ENCODE peak calls at places on chromosomes 2 and 18, in eight cellular contexts. One of them, this sample, is unnamed.

GRCh38 chr2:111923271-111923670 is 24.9 kb downstream of the MERTK start:
- DNase-seq in cardiac muscle cell: peak; percentile 39
- DNase-seq in brain microvascular endothelial cell: no peak
- DNase-seq in OCI-LY7: no peak
- DNase-seq in left lung: no peak
- DNase-seq in colonic mucosa: no peak
- DNase-seq in endodermal cell: no peak
- DNase-seq in lower lobe of right lung: no peak
- DNase-seq in this sample: no peak

GRCh38 chr2:160612266-160612864 is 118.8 kb upstream of the RBMS1 start:
- DNase-seq in cardiac muscle cell: peak; percentile 36
- DNase-seq in brain microvascular endothelial cell: no peak
- DNase-seq in OCI-LY7: no peak
- DNase-seq in left lung: no peak
- DNase-seq in colonic mucosa: no peak
- DNase-seq in endodermal cell: no peak
- DNase-seq in lower lobe of right lung: no peak
- DNase-seq in this sample: no peak

GRCh38 chr2:38433607-38433975 is 56.5 kb upstream of the ATL2 start:
- DNase-seq in cardiac muscle cell: no peak
- DNase-seq in brain microvascular endothelial cell: no peak
- DNase-seq in OCI-LY7: no peak
- DNase-seq in left lung: no peak
- DNase-seq in colonic mucosa: no peak
- DNase-seq in endodermal cell: no peak
- DNase-seq in lower lobe of right lung: no peak
- DNase-seq in this sample: no peak

GRCh38 chr2:128654404-128654803 is 335.7 kb upstream of the HS6ST1 start:
- DNase-seq in cardiac muscle cell: no peak
- DNase-seq in brain microvascular endothelial cell: no peak
- DNase-seq in OCI-LY7: peak; percentile 53
- DNase-seq in left lung: peak; percentile 63
- DNase-seq in colonic mucosa: no peak
- DNase-seq in endodermal cell: no peak
- DNase-seq in lower lobe of right lung: no peak
- DNase-seq in this sample: no peak

GRCh38 chr2:47205576-47206141 is 50.6 kb upstream of the STPG4 start:
- DNase-seq in cardiac muscle cell: peak; percentile 81
- DNase-seq in brain microvascular endothelial cell: no peak
- DNase-seq in OCI-LY7: no peak
- DNase-seq in left lung: no peak
- DNase-seq in colonic mucosa: no peak
- DNase-seq in endodermal cell: no peak
- DNase-seq in lower lobe of right lung: no peak
- DNase-seq in this sample: peak; percentile 74

GRCh38 chr2:44136186-44136585 is 32.5 kb upstream of the PPM1B start:
- DNase-seq in cardiac muscle cell: peak; percentile 18
- DNase-seq in brain microvascular endothelial cell: peak; percentile 52
- DNase-seq in OCI-LY7: no peak
- DNase-seq in left lung: no peak
- DNase-seq in colonic mucosa: no peak
- DNase-seq in endodermal cell: no peak
- DNase-seq in lower lobe of right lung: no peak
- DNase-seq in this sample: no peak

GRCh38 chr2:233075966-233076339 is 15.8 kb downstream of the INPP5D start:
- DNase-seq in cardiac muscle cell: no peak
- DNase-seq in brain microvascular endothelial cell: no peak
- DNase-seq in OCI-LY7: peak; percentile 93
- DNase-seq in left lung: no peak
- DNase-seq in colonic mucosa: no peak
- DNase-seq in endodermal cell: peak; percentile 65
- DNase-seq in lower lobe of right lung: no peak
- DNase-seq in this sample: no peak

GRCh38 chr2:63124209-63124608 is 73.6 kb downstream of the OTX1 start:
- DNase-seq in cardiac muscle cell: no peak
- DNase-seq in brain microvascular endothelial cell: no peak
- DNase-seq in OCI-LY7: no peak
- DNase-seq in left lung: no peak
- DNase-seq in colonic mucosa: no peak
- DNase-seq in endodermal cell: no peak
- DNase-seq in lower lobe of right lung: no peak
- DNase-seq in this sample: no peak

GRCh38 chr18:74331404-74331803 is 15.8 kb downstream of the C18orf63 start:
- DNase-seq in cardiac muscle cell: peak; percentile 80
- DNase-seq in brain microvascular endothelial cell: peak; percentile 51
- DNase-seq in OCI-LY7: no peak
- DNase-seq in left lung: no peak
- DNase-seq in colonic mucosa: no peak
- DNase-seq in endodermal cell: no peak
- DNase-seq in lower lobe of right lung: no peak
- DNase-seq in this sample: no peak

GRCh38 chr2:102129956-102130650 is 12.4 kb upstream of the IL1R1 start:
- DNase-seq in cardiac muscle cell: no peak
- DNase-seq in brain microvascular endothelial cell: no peak
- DNase-seq in OCI-LY7: no peak
- DNase-seq in left lung: no peak
- DNase-seq in colonic mucosa: no peak
- DNase-seq in endodermal cell: no peak
- DNase-seq in lower lobe of right lung: no peak
- DNase-seq in this sample: no peak

GRCh38 chr2:217075225-217075802 is 215.4 kb upstream of the TNP1 start:
- DNase-seq in cardiac muscle cell: peak; percentile 73
- DNase-seq in brain microvascular endothelial cell: no peak
- DNase-seq in OCI-LY7: no peak
- DNase-seq in left lung: no peak
- DNase-seq in colonic mucosa: no peak
- DNase-seq in endodermal cell: peak; percentile 26
- DNase-seq in lower lobe of right lung: no peak
- DNase-seq in this sample: no peak

GRCh38 chr2:179954026-179954425 is 53.1 kb downstream of the CWC22 start:
- DNase-seq in cardiac muscle cell: no peak
- DNase-seq in brain microvascular endothelial cell: no peak
- DNase-seq in OCI-LY7: no peak
- DNase-seq in left lung: no peak
- DNase-seq in colonic mucosa: no peak
- DNase-seq in endodermal cell: no peak
- DNase-seq in lower lobe of right lung: no peak
- DNase-seq in this sample: no peak

GRCh38 chr2:168961450-168962229 is 60.5 kb downstream of the G6PC2 start:
- DNase-seq in cardiac muscle cell: peak; percentile 91
- DNase-seq in brain microvascular endothelial cell: peak; percentile 81
- DNase-seq in OCI-LY7: peak; percentile 68
- DNase-seq in left lung: no peak
- DNase-seq in colonic mucosa: peak; percentile 66
- DNase-seq in endodermal cell: peak; percentile 65
- DNase-seq in lower lobe of right lung: no peak
- DNase-seq in this sample: no peak

GRCh38 chr18:48703418-48703817 is 164.6 kb downstream of the CTIF start:
- DNase-seq in cardiac muscle cell: no peak
- DNase-seq in brain microvascular endothelial cell: no peak
- DNase-seq in OCI-LY7: no peak
- DNase-seq in left lung: no peak
- DNase-seq in colonic mucosa: no peak
- DNase-seq in endodermal cell: no peak
- DNase-seq in lower lobe of right lung: no peak
- DNase-seq in this sample: no peak
- H3K27ac ChIP-seq in cardiac muscle cell: no peak overlapping the region
- H3K27ac ChIP-seq in brain microvascular endothelial cell: no peak overlapping the region
- H3K27ac ChIP-seq in OCI-LY7: no peak overlapping the region
- H3K27ac ChIP-seq in left lung: no peak overlapping the region
- H3K27ac ChIP-seq in colonic mucosa: no peak overlapping the region
- H3K27ac ChIP-seq in endodermal cell: no peak overlapping the region
- H3K27ac ChIP-seq in lower lobe of right lung: no peak overlapping the region
- H3K27ac ChIP-seq in this sample: no peak overlapping the region

GRCh38 chr2:161990741-161991140 is 83.3 kb downstream of the DPP4 start:
- DNase-seq in cardiac muscle cell: peak; percentile 93
- DNase-seq in brain microvascular endothelial cell: peak; percentile 82
- DNase-seq in OCI-LY7: no peak
- DNase-seq in left lung: no peak
- DNase-seq in colonic mucosa: no peak
- DNase-seq in endodermal cell: no peak
- DNase-seq in lower lobe of right lung: no peak
- DNase-seq in this sample: no peak

GRCh38 chr2:161991991-161992390 is 82.0 kb downstream of the DPP4 start:
- DNase-seq in cardiac muscle cell: no peak
- DNase-seq in brain microvascular endothelial cell: no peak
- DNase-seq in OCI-LY7: no peak
- DNase-seq in left lung: no peak
- DNase-seq in colonic mucosa: no peak
- DNase-seq in endodermal cell: no peak
- DNase-seq in lower lobe of right lung: no peak
- DNase-seq in this sample: no peak

GRCh38 chr2:161990036-161990435 is 84.0 kb downstream of the DPP4 start:
- DNase-seq in cardiac muscle cell: no peak
- DNase-seq in brain microvascular endothelial cell: no peak
- DNase-seq in OCI-LY7: no peak
- DNase-seq in left lung: no peak
- DNase-seq in colonic mucosa: no peak
- DNase-seq in endodermal cell: no peak
- DNase-seq in lower lobe of right lung: no peak
- DNase-seq in this sample: no peak

GRCh38 chr2:161992526-161992925 is 81.5 kb downstream of the DPP4 start:
- DNase-seq in cardiac muscle cell: no peak
- DNase-seq in brain microvascular endothelial cell: no peak
- DNase-seq in OCI-LY7: no peak
- DNase-seq in left lung: no peak
- DNase-seq in colonic mucosa: no peak
- DNase-seq in endodermal cell: no peak
- DNase-seq in lower lobe of right lung: no peak
- DNase-seq in this sample: no peak

DNA sequence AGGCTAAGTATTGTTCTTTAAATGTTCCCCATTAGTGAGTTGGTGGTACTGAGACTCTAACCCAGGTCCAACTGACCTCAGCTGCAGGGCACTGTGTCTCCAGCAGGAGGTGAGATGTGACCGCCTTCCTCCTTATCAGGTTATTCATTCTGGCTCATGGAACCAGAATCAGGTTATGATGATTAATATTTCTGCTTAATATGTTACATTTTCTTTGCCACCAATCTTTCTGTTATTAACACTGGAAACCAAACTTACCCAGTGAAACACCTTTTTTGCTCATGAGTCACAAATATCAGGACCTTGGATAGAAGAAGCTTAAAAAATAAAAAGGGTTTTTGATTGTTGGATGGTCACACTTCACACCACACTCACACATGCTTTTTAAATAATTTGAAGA is 85.4 kb downstream of the DPP4 start:
- DNase-seq in cardiac muscle cell: no peak
- DNase-seq in brain microvascular endothelial cell: no peak
- DNase-seq in OCI-LY7: no peak
- DNase-seq in left lung: no peak
- DNase-seq in colonic mucosa: no peak
- DNase-seq in endodermal cell: peak; percentile 67
- DNase-seq in lower lobe of right lung: no peak
- DNase-seq in this sample: no peak
- TF ChIP-seq CTCF in cardiac muscle cell: no peak
- TF ChIP-seq CTCF in brain microvascular endothelial cell: peak; percentile 53
- TF ChIP-seq CTCF in OCI-LY7: peak; percentile 33
- TF ChIP-seq CTCF in left lung: no peak
- TF ChIP-seq CTCF in colonic mucosa: no peak
- TF ChIP-seq CTCF in endodermal cell: peak; percentile 83
- TF ChIP-seq CTCF in lower lobe of right lung: no peak
- TF ChIP-seq CTCF in this sample: no peak

GRCh38 chr2:10457846-10458563 is 9.9 kb upstream of the ODC1 start:
- DNase-seq in cardiac muscle cell: peak; percentile 74
- DNase-seq in brain microvascular endothelial cell: peak; percentile 22
- DNase-seq in OCI-LY7: no peak
- DNase-seq in left lung: no peak
- DNase-seq in colonic mucosa: no peak
- DNase-seq in endodermal cell: no peak
- DNase-seq in lower lobe of right lung: peak; percentile 15
- DNase-seq in this sample: no peak
- H3K27ac ChIP-seq in cardiac muscle cell: no peak overlapping the region
- H3K27ac ChIP-seq in brain microvascular endothelial cell: no peak overlapping the region
- H3K27ac ChIP-seq in OCI-LY7: no peak overlapping the region
- H3K27ac ChIP-seq in left lung: no peak overlapping the region
- H3K27ac ChIP-seq in colonic mucosa: no peak overlapping the region
- H3K27ac ChIP-seq in endodermal cell: no peak overlapping the region
- H3K27ac ChIP-seq in lower lobe of right lung: no peak overlapping the region
- H3K27ac ChIP-seq in this sample: no peak overlapping the region

DNA sequence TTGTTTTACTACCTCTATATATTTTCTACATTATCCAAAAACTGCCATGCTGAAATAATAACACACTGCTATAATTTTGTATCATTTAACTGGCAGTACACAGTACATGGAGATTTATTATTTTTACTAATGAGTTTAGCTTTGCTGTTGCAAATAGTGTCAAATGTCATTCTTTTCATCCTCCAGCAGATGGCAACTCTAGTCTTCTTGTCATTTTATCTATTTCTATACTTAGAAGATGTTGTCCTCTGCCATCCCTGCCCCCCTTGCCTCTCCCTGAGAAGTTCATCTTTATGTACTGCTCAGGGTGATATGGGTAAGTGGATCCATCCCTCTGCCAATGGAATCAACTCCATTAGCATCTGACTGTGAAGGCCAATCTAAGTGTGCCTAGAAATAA is 21.7 kb upstream of the LRRTM1 start:
- DNase-seq in cardiac muscle cell: peak; percentile 25
- DNase-seq in brain microvascular endothelial cell: no peak
- DNase-seq in OCI-LY7: peak; percentile 40
- DNase-seq in left lung: no peak
- DNase-seq in colonic mucosa: no peak
- DNase-seq in endodermal cell: no peak
- DNase-seq in lower lobe of right lung: no peak
- DNase-seq in this sample: no peak
- TF ChIP-seq CTCF in cardiac muscle cell: peak; percentile 18
- TF ChIP-seq CTCF in brain microvascular endothelial cell: peak; percentile 51
- TF ChIP-seq CTCF in OCI-LY7: peak; percentile 71
- TF ChIP-seq CTCF in left lung: no peak
- TF ChIP-seq CTCF in colonic mucosa: no peak
- TF ChIP-seq CTCF in endodermal cell: peak; percentile 80
- TF ChIP-seq CTCF in lower lobe of right lung: peak; percentile 20
- TF ChIP-seq CTCF in this sample: peak; percentile 45

This sample was measured in kidney.